ENCODE peak calls at places on chromosomes 7 and 10, in five cellular contexts. One of them, this sample, is unnamed.

GRCh38 chr7:49775949-49776443 is 2.6 kb downstream of the VWC2 start:
- DNase-seq in thyroid gland: no peak
- DNase-seq in GM12865: no peak
- DNase-seq in lung: no peak
- DNase-seq in upper lobe of right lung: no peak
- DNase-seq in this sample: no peak

GRCh38 chr10:20596911-20597310 is 300.2 kb downstream of the NEBL start:
- DNase-seq in thyroid gland: no peak
- DNase-seq in GM12865: no peak
- DNase-seq in lung: no peak
- DNase-seq in upper lobe of right lung: no peak
- DNase-seq in this sample: no peak

GRCh38 chr10:74748632-74749031 is 77.8 kb upstream of the KAT6B start:
- DNase-seq in thyroid gland: no peak
- DNase-seq in GM12865: no peak
- DNase-seq in lung: no peak
- DNase-seq in upper lobe of right lung: no peak
- DNase-seq in this sample: no peak

GRCh38 chr10:71368639-71369038 is 28.1 kb upstream of the CDH23 start:
- DNase-seq in thyroid gland: no peak
- DNase-seq in GM12865: peak
- DNase-seq in lung: no peak
- DNase-seq in upper lobe of right lung: no peak
- DNase-seq in this sample: no peak

GRCh38 chr7:103630318-103630717 is 184.3 kb upstream of the SLC26A5 start:
- DNase-seq in thyroid gland: no peak
- DNase-seq in GM12865: no peak
- DNase-seq in lung: no peak
- DNase-seq in upper lobe of right lung: no peak
- DNase-seq in this sample: no peak

GRCh38 chr10:127492607-127493250 is 56.4 kb upstream of the NPS start:
- DNase-seq in thyroid gland: no peak
- DNase-seq in GM12865: no peak
- DNase-seq in lung: no peak
- DNase-seq in upper lobe of right lung: no peak
- DNase-seq in this sample: no peak

GRCh38 chr10:115948415-115948814 is 324.6 kb downstream of the GFRA1 start:
- DNase-seq in thyroid gland: no peak
- DNase-seq in GM12865: peak
- DNase-seq in lung: no peak
- DNase-seq in upper lobe of right lung: no peak
- DNase-seq in this sample: no peak

GRCh38 chr7:103989785-103990775 is 622 bp upstream of the RELN start:
- DNase-seq in thyroid gland: peak
- DNase-seq in GM12865: peak
- DNase-seq in lung: no peak
- DNase-seq in upper lobe of right lung: no peak
- DNase-seq in this sample: no peak

GRCh38 chr7:19113855-19114590 is 3.4 kb downstream of the TWIST1 start:
- DNase-seq in thyroid gland: no peak
- DNase-seq in GM12865: no peak
- DNase-seq in lung: no peak
- DNase-seq in upper lobe of right lung: no peak
- DNase-seq in this sample: no peak

GRCh38 chr7:136874393-136875032 is 6.1 kb downstream of the CHRM2 start:
- DNase-seq in thyroid gland: no peak
- DNase-seq in GM12865: no peak
- DNase-seq in lung: no peak
- DNase-seq in upper lobe of right lung: no peak
- DNase-seq in this sample: no peak

GRCh38 chr10:77006836-77007511 is 630.6 kb downstream of the KCNMA1 start:
- DNase-seq in thyroid gland: no peak
- DNase-seq in GM12865: no peak
- DNase-seq in lung: no peak
- DNase-seq in upper lobe of right lung: no peak
- DNase-seq in this sample: no peak

GRCh38 chr7:149713731-149714068 is 59.7 kb downstream of the ZNF467 start:
- DNase-seq in thyroid gland: no peak
- DNase-seq in GM12865: no peak
- DNase-seq in lung: no peak
- DNase-seq in upper lobe of right lung: peak
- DNase-seq in this sample: no peak

GRCh38 chr10:30625110-30625509 is 4.4 kb downstream of the LYZL2 start:
- DNase-seq in thyroid gland: no peak
- DNase-seq in GM12865: no peak
- DNase-seq in lung: no peak
- DNase-seq in upper lobe of right lung: no peak
- DNase-seq in this sample: no peak

GRCh38 chr7:77991656-77992055 is 193.1 kb downstream of the PHTF2 start:
- DNase-seq in thyroid gland: no peak
- DNase-seq in GM12865: no peak
- DNase-seq in lung: no peak
- DNase-seq in upper lobe of right lung: no peak
- DNase-seq in this sample: no peak

GRCh38 chr7:77985974-77986339 is 187.4 kb downstream of the PHTF2 start:
- DNase-seq in thyroid gland: no peak
- DNase-seq in GM12865: no peak
- DNase-seq in lung: no peak
- DNase-seq in upper lobe of right lung: no peak
- DNase-seq in this sample: no peak

GRCh38 chr7:77993823-77994222 is 195.2 kb downstream of the PHTF2 start:
- DNase-seq in thyroid gland: peak
- DNase-seq in GM12865: no peak
- DNase-seq in lung: no peak
- DNase-seq in upper lobe of right lung: no peak
- DNase-seq in this sample: no peak

GRCh38 chr7:77985232-77985973 is 186.8 kb downstream of the PHTF2 start:
- DNase-seq in thyroid gland: no peak
- DNase-seq in GM12865: no peak
- DNase-seq in lung: no peak
- DNase-seq in upper lobe of right lung: no peak
- DNase-seq in this sample: no peak

GRCh38 chr7:77989981-77990566 is 191.5 kb downstream of the PHTF2 start:
- DNase-seq in thyroid gland: peak
- DNase-seq in GM12865: peak
- DNase-seq in lung: no peak
- DNase-seq in upper lobe of right lung: no peak
- DNase-seq in this sample: no peak
- TF ChIP-seq CTCF in thyroid gland: no peak
- TF ChIP-seq CTCF in GM12865: peak
- TF ChIP-seq CTCF in lung: no peak
- TF ChIP-seq CTCF in upper lobe of right lung: no peak
- TF ChIP-seq CTCF in this sample: no peak

GRCh38 chr10:59319854-59320253 is 42.5 kb downstream of the FAM13C start:
- DNase-seq in thyroid gland: no peak
- DNase-seq in GM12865: no peak
- DNase-seq in lung: no peak
- DNase-seq in upper lobe of right lung: no peak
- DNase-seq in this sample: no peak
- H3K4me3 ChIP-seq in thyroid gland: no peak
- H3K4me3 ChIP-seq in GM12865: no peak
- H3K4me3 ChIP-seq in lung: no peak
- H3K4me3 ChIP-seq in upper lobe of right lung: no peak
- H3K4me3 ChIP-seq in this sample: no peak

GRCh38 chr7:17944720-17945119 is 4.4 kb upstream of the SNX13 start:
- DNase-seq in thyroid gland: no peak
- DNase-seq in GM12865: no peak
- DNase-seq in lung: no peak
- DNase-seq in upper lobe of right lung: no peak
- DNase-seq in this sample: no peak
- TF ChIP-seq CTCF in thyroid gland: no peak
- TF ChIP-seq CTCF in GM12865: no peak
- TF ChIP-seq CTCF in lung: no peak
- TF ChIP-seq CTCF in upper lobe of right lung: no peak
- TF ChIP-seq CTCF in this sample: peak

DNA sequence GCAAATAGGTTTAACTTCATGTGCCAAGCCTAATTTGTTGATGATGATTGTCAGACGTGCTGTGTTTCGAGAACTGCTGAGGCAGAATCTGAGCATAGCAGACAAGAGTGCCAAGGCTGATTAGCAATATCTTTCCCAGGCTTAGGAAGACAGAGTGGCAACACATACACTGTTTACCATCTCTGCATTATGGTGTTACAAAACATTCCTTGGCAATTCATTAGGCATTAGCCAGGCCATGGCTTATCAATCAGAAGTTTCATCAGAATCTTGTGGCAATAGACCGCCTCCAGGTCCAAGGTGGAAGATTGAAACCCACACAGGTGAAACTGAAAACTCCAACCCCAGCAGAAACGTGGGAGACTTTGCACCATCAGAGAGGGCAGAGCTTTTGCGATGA is 148.5 kb downstream of the AOAH start:
- DNase-seq in thyroid gland: no peak
- DNase-seq in GM12865: no peak
- DNase-seq in lung: no peak
- DNase-seq in upper lobe of right lung: no peak
- DNase-seq in this sample: no peak
- H3K4me3 ChIP-seq in thyroid gland: no peak
- H3K4me3 ChIP-seq in GM12865: no peak
- H3K4me3 ChIP-seq in lung: no peak
- H3K4me3 ChIP-seq in upper lobe of right lung: no peak
- H3K4me3 ChIP-seq in this sample: no peak

GRCh38 chr10:133257489-133258065 is 19.1 kb downstream of the ADAM8 start:
- DNase-seq in thyroid gland: peak
- DNase-seq in GM12865: no peak
- DNase-seq in lung: peak
- DNase-seq in upper lobe of right lung: peak
- DNase-seq in this sample: no peak
- TF ChIP-seq CTCF in thyroid gland: peak
- TF ChIP-seq CTCF in GM12865: peak
- TF ChIP-seq CTCF in lung: peak
- TF ChIP-seq CTCF in upper lobe of right lung: peak
- TF ChIP-seq CTCF in this sample: peak

DNA sequence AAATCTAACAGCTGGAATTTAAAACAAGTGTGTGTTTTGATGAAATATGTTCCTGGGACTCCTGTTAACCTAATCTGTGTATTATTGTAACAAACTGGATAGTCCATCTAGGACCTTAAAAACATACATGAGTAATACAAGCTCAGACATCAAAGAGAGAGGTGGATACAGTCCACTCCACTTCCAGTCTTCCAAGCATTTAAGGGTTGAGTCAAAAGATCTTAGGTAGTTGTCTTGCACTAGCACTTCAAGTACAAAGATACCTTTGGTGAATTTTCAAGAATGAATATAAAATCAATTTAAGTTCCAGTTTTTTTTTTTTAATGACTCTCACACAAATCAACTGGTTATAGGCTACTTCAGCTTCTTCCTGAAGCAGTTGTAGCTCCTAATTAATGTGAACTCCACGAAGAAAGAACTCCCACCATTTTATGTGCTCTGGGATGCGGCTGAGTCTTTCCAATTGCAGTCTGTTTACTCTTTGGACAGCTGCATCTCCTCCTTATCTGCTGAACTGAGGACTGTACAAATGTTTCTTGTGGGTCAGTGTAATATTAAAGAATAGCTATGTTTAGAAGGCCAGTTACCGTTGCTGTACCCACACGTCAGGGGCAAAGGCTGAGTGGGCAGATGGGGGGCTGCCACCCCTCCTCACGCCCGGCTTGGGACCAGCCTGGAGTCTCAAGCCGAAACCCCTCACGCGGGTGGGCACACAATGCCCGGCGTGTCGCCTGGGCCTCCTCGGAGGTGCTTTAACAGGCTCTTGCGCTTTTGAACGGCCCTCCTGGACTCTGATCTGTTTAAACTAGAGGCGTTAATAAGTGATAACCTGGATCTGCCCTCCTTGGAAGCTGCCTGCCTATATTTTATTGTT is 2.9 kb upstream of the IGF2BP3 start:
- DNase-seq in thyroid gland: no peak
- DNase-seq in GM12865: no peak
- DNase-seq in lung: no peak
- DNase-seq in upper lobe of right lung: no peak
- DNase-seq in this sample: no peak
- H3K4me3 ChIP-seq in thyroid gland: no peak
- H3K4me3 ChIP-seq in GM12865: peak
- H3K4me3 ChIP-seq in lung: no peak
- H3K4me3 ChIP-seq in upper lobe of right lung: no peak
- H3K4me3 ChIP-seq in this sample: peak

DNA sequence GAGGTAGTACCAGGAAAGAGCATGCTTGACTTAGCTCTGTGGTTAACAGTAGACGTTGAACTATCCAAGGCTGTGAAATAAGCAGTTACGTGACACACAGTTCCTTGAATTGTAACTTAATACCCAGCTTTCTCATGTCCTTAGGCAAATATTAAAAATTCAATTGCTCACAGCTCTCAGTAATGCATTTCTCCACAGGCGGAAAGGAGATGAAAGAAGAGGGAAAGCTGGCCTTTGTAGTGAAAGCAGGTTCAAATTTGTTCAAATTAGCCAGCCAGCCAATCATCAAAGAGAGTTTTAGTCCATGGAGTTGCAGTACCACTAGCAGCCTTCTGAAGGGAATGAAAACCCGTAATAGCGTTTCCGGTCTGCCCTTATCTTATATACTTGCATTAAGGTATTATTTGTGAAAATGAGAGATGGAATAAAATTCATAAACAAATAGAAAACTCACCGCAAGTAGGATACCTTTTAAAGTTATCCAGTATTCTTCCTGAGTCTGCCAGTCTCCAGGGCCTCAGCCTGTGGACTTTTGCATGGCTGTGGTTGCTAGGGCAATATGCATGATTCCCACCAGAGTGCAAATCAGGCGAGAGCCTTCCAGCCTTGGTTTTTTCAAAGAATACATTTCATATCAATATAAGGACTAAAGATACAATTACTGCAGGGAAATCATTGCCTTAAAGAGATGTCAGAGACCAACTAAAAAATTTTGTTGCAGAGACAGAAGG is 795.5 kb downstream of the TNS3 start:
- DNase-seq in thyroid gland: no peak
- DNase-seq in GM12865: no peak
- DNase-seq in lung: no peak
- DNase-seq in upper lobe of right lung: no peak
- DNase-seq in this sample: peak
- TF ChIP-seq CTCF in thyroid gland: no peak
- TF ChIP-seq CTCF in GM12865: no peak
- TF ChIP-seq CTCF in lung: no peak
- TF ChIP-seq CTCF in upper lobe of right lung: no peak
- TF ChIP-seq CTCF in this sample: no peak

GRCh38 chr7:73770860-73771665 is 993 bp upstream of the CLDN3 start:
- DNase-seq in thyroid gland: peak
- DNase-seq in GM12865: no peak
- DNase-seq in lung: no peak
- DNase-seq in upper lobe of right lung: no peak
- DNase-seq in this sample: no peak
- H3K4me3 ChIP-seq in thyroid gland: no peak
- H3K4me3 ChIP-seq in GM12865: no peak
- H3K4me3 ChIP-seq in lung: no peak
- H3K4me3 ChIP-seq in upper lobe of right lung: peak
- H3K4me3 ChIP-seq in this sample: peak

GRCh38 chr7:134316539-134317344 is at the start of gene SLC35B4:
- DNase-seq in thyroid gland: peak
- DNase-seq in GM12865: peak
- DNase-seq in lung: peak
- DNase-seq in upper lobe of right lung: peak
- DNase-seq in this sample: peak
- TF ChIP-seq CTCF in thyroid gland: peak
- TF ChIP-seq CTCF in GM12865: peak
- TF ChIP-seq CTCF in lung: peak
- TF ChIP-seq CTCF in upper lobe of right lung: peak
- TF ChIP-seq CTCF in this sample: peak